ENCODE peak calls at places on chromosomes 3 and 15, in four cellular contexts. H, S, M and K are unnamed samples. For H3K9me3, the result is how much of the 10 kb centered on the place peaks cover.

GRCh38 chr3:187025656-187026320 is 95.5 kb downstream of the ST6GAL1 start:
- DNase-seq in H (peak), S (peak), M (no peak), K (no peak)

GRCh38 chr3:89522168-89522567 is 414.7 kb downstream of the EPHA3 start:
- DNase-seq in M (no peak), H (no peak), S (no peak), K (no peak)

GRCh38 chr3:85862893-85863455 is 904.2 kb downstream of the CADM2 start:
- DNase-seq in H (no peak), M (no peak), S (no peak), K (no peak)

GRCh38 chr3:189041482-189042090 is 130.2 kb upstream of the TPRG1 start:
- DNase-seq in M (peak), H (peak), S (peak), K (peak)

GRCh38 chr15:35686347-35686746 is 140.4 kb upstream of the DPH6 start:
- DNase-seq in H (no peak), M (no peak), S (no peak), K (no peak)

GRCh38 chr3:101721650-101721917 is 2.8 kb upstream of the CEP97 start:
- DNase-seq in M (no peak), H (no peak), S (no peak), K (no peak)

GRCh38 chr15:76793162-76793561 is 112.0 kb downstream of the SCAPER start:
- DNase-seq in S (no peak), M (no peak), H (no peak), K (no peak)

GRCh38 chr15:90481023-90481422 is 48.7 kb upstream of the CRTC3 start:
- DNase-seq in S (peak), H (peak), M (no peak), K (no peak)

GRCh38 chr15:23539892-23540291 is 25.6 kb upstream of the MKRN3 start:
- DNase-seq in S (no peak), M (no peak), H (no peak), K (no peak)
- H3K9me3 ChIP-seq in S (under half), M (under half), H (under half), K (under half)

DNA sequence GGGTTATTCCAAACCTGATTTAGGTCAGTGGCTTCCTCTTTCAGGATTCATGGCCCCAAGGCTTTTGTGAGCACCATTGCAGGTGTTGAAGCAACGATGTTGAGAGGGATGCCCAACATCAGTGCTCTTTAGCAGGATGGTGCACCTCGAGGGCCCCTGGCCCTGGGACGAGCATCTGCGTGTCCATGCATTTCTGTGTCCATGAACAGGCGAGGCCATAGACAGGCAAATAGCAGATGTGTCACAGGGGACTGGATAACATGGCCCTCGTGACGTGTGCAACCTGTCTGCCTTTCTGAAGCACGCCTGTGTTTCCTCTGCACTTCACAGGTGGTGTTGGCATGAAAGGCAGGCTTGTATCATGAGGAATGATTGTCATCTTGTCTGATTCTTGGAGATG is 132.3 kb downstream of the SNRPN start:
- DNase-seq in M (no peak), S (no peak), H (no peak), K (no peak)
- H3K9me3 ChIP-seq in M (under half), S (half or more), H (half or more), K (under half)

GRCh38 chr3:105979961-105980360 is 111.1 kb upstream of the CBLB start:
- DNase-seq in S (no peak), H (no peak), M (no peak), K (no peak)

GRCh38 chr3:105970283-105970682 is 101.5 kb upstream of the CBLB start:
- DNase-seq in S (no peak), H (no peak), M (no peak), K (no peak)

GRCh38 chr3:105972069-105972468 is 103.3 kb upstream of the CBLB start:
- DNase-seq in S (no peak), M (no peak), H (no peak), K (no peak)

GRCh38 chr3:105974381-105974780 is 105.6 kb upstream of the CBLB start:
- DNase-seq in M (no peak), S (no peak), H (no peak), K (no peak)

DNA sequence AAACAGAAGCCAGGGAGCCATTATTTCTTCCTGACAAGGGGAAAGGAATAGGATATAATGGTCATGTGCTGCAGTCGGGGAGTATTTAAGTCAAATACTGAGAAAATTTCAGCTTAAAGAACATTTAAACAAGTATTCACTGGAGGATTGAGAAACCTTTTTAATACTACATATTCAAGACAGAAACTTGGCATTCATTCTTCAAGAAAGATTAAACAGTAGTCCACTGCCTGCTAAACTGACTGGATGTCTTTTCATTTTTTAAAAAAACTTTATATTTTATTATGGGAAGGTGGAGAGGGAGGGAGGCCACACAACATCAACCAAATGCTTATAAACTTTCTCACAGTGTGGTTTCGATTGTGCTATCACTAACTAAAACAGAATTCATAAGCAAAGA is 107.4 kb upstream of the CBLB start:
- DNase-seq in S (no peak), M (no peak), H (no peak), K (no peak)
- H3K9me3 ChIP-seq in S (under half), M (under half), H (under half), K (under half)

DNA sequence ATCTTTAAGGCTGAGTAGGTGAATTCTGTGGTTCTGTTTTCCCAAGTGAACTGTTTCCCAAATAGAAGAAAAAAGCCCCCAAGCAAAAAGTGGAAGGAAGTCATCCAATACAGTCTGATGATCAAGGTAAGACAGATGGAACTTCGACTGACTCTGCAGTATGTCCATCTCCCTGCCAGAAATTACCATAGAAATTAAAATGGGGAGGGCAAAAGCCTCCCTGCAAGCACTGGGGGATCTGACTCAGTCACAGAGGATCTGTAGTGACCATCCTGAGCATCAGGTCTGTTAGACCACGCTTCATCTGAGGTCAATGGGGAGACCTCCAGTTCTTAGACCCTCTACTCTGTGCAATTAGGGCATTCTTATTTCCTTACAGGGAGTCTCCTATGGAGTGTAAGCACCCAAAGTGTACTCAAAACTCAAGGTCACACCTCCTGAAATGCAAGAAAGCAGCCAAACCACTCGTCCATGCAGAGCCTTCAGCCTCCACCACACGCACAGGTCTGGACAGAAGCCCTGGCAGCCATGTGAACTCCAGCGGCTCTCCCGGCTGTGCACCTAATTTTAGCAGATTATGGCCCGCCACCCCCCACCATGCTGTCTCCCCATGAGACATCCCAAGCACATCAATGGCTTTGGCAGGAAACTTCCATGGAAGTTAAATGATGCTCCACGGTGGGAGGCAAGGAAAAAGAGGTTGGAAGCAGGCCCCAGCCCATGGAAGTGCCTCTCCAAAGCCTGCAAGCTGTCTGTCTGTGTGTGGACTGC is 348.7 kb downstream of the NTRK3 start:
- DNase-seq in M (no peak), H (no peak), S (no peak), K (no peak)
- H3K9me3 ChIP-seq in M (under half), H (under half), S (under half), K (under half)

DNA sequence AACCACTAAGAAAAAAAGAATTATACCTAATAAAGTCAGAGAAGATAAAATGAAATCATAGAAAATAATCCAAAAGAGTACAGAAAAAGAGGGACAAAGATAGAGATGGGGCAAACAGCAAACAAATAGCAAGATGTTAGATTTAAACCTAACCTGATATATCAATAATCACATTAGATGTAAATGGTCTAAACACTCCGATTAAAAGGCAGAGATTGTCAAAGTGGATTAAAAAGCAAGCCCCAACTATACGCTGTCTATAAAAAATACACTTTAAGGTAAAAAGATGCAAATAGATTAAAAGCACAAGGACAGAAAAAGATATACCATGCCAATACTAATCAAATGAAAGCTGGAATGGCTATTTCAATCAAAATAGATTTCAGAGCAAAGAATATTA is 16.8 kb downstream of the ADPGK start:
- DNase-seq in M (no peak), H (no peak), S (no peak), K (no peak)
- H3K9me3 ChIP-seq in M (under half), H (under half), S (under half), K (under half)

DNA sequence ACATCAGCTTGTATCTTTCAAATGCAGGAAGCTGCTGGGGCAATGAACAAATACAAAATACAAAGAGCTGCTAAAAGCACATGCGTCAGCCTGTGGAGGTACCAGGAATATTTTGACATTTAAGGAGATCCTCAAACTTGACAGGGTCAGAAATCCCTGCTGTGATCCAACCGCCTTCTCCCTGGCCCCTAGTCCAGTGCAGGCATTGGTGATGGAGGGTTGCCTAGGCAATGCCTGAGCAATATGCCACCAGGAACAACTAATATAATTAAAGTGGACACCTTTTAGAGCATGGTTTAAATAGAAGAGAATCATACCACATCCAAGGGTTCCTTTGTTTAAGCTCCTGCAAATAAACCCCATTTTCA is 33.8 kb downstream of the TRIM42 start:
- DNase-seq in H (no peak), M (no peak), S (no peak), K (no peak)
- H3K9me3 ChIP-seq in H (under half), M (under half), S (under half), K (under half)

GRCh38 chr15:63917588-63918316 is 84.0 kb upstream of the HERC1 start:
- DNase-seq in S (no peak), M (no peak), H (no peak), K (no peak)
- H3K9me3 ChIP-seq in S (under half), M (under half), H (under half), K (under half)

GRCh38 chr3:43015572-43016512 is 36.7 kb downstream of the GASK1A start:
- DNase-seq in M (no peak), H (no peak), S (peak), K (no peak)
- H3K9me3 ChIP-seq in M (under half), H (under half), S (under half), K (under half)

GRCh38 chr15:75143738-75144334 is 57.8 kb upstream of the C15orf39 start:
- DNase-seq in H (no peak), M (no peak), S (peak), K (no peak)
- H3K9me3 ChIP-seq in H (under half), M (under half), S (under half), K (under half)

DNA sequence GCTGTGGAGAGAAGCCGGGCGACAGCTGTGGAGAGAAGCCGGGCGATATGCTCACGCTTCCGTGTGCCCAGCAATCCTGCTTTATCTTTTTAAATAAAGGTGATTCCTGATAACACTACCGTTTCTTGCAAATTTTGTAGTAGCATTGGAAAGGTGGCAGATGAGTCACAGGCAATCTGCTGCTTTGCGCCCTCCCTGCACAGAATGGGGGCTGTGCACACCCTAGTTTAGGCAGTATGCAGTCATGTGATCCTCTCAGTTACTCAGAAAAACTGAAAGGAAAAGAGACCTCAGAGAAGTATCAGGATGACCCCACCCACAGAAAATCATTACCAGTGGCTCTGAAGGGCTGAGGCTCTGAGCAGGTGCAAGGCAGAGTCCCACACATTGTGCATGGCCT is 24.9 kb upstream of the TMCC1 start:
- DNase-seq in S (no peak), H (no peak), M (no peak), K (no peak)
- H3K9me3 ChIP-seq in S (under half), H (under half), M (under half), K (under half)